ENCODE peak calls at places on chromosomes 12 and 14, in six cellular contexts. W, H, Q, P, V and K are unnamed samples.

GRCh38 chr14:37985826-37986470 is 221.8 kb upstream of the SSTR1 start:
- DNase-seq in H (peak), Q (peak), V (peak), P (peak), W (no peak), K (peak)

GRCh38 chr12:114500775-114501473 is 95.0 kb upstream of the TBX5 start:
- DNase-seq in Q (no peak), W (no peak), H (no peak), P (no peak), V (no peak), K (no peak)

GRCh38 chr14:83463500-83464098 is 1929.9 kb upstream of the SEL1L start:
- DNase-seq in V (peak), H (peak), Q (no peak), P (peak), W (peak), K (peak)

GRCh38 chr12:114611145-114612018 is 72.6 kb downstream of the TBX3 start:
- DNase-seq in H (no peak), P (no peak), V (no peak), Q (no peak), W (no peak), K (no peak)

GRCh38 chr12:25976289-25976688 is 17.8 kb downstream of the RASSF8 start:
- DNase-seq in W (no peak), H (no peak), Q (no peak), V (no peak), P (no peak), K (no peak)

GRCh38 chr12:77754086-77754485 is 76.6 kb upstream of the NAV3 start:
- DNase-seq in Q (no peak), V (no peak), P (no peak), H (no peak), W (no peak), K (no peak)

GRCh38 chr14:99199854-99200653 is 71.9 kb downstream of the BCL11B start:
- DNase-seq in W (no peak), P (no peak), V (no peak), Q (no peak), H (no peak), K (no peak)

GRCh38 chr12:124588689-124589318 is 21.4 kb upstream of the NCOR2 start:
- DNase-seq in W (no peak), H (peak), P (peak), Q (no peak), V (no peak), K (no peak)

GRCh38 chr14:96614528-96614927 is 112.3 kb downstream of the PAPOLA start:
- DNase-seq in W (no peak), V (peak), H (no peak), P (no peak), Q (no peak), K (no peak)

GRCh38 chr12:40647651-40648050 is 44.6 kb upstream of the CNTN1 start:
- DNase-seq in H (no peak), V (no peak), W (no peak), Q (peak), P (no peak), K (no peak)

GRCh38 chr12:45148619-45149018 is 67.3 kb upstream of the ANO6 start:
- DNase-seq in W (no peak), H (no peak), P (no peak), Q (no peak), V (no peak), K (no peak)

GRCh38 chr14:60051690-60052324 is 39.9 kb upstream of the PCNX4 start:
- DNase-seq in H (no peak), Q (no peak), V (no peak), W (no peak), P (no peak), K (peak)

GRCh38 chr12:52439420-52439819 is 5.2 kb upstream of the KRT75 start:
- DNase-seq in W (no peak), H (no peak), P (no peak), V (no peak), Q (no peak), K (no peak)

GRCh38 chr12:3275171-3276041 is 198.2 kb downstream of the TSPAN9 start:
- DNase-seq in V (peak), Q (peak), W (peak), H (peak), P (peak), K (no peak)

GRCh38 chr12:24118675-24119074 is 169.2 kb upstream of the SOX5 start:
- DNase-seq in V (no peak), Q (no peak), P (no peak), W (no peak), H (no peak), K (no peak)

GRCh38 chr14:96741151-96741977 is 55.8 kb upstream of the VRK1 start:
- DNase-seq in P (peak), H (peak), Q (no peak), V (peak), W (peak), K (no peak)

DNA sequence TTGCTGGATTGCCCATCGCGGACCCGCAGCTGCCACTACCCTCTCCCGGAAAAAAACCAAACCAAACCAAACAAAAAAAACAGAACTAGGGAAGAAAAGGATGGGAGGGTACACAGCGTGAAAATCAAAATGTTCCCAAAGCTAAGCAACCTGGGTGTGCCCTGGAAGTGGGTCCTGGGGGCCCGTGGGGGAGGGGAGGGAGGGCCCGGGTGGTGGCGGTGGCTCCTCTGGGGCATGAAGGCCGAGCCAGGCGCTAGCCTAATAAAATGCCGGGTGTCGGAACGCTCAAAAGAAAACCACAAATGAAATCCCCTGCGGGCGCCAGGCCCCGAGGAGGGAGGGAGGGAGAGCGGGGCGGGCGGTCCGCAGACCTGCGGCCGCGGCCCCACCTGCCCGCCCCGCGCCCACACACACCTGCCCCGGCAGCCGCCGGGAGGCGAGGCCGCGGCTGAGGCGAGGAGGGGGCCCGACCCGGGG is 772 bp downstream of the HECTD4 start:
- DNase-seq in Q (no peak), H (peak), P (peak), V (no peak), W (no peak), K (no peak)
- H3K9ac ChIP-seq in Q (peak), H (peak), P (peak), V (peak), W (peak), K (peak)

GRCh38 chr14:52094871-52095270 is 26.0 kb upstream of the NID2 start:
- DNase-seq in Q (no peak), V (no peak), H (no peak), W (no peak), P (no peak), K (peak)
- TF ChIP-seq POLR2AphosphoS5 in Q (no peak), V (no peak), H (no peak), W (no peak), P (no peak), K (no peak)

GRCh38 chr14:34965365-34965764 is 17.4 kb upstream of the SRP54 start:
- DNase-seq in W (no peak), V (no peak), H (no peak), P (no peak), Q (no peak), K (no peak)

GRCh38 chr14:34970665-34971064 is 12.1 kb upstream of the SRP54 start:
- DNase-seq in P (no peak), V (no peak), H (no peak), Q (no peak), W (no peak), K (no peak)

GRCh38 chr14:34966413-34966812 is 16.4 kb upstream of the SRP54 start:
- DNase-seq in V (no peak), P (no peak), H (peak), W (peak), Q (no peak), K (no peak)

GRCh38 chr14:34971381-34971780 is 11.4 kb upstream of the SRP54 start:
- DNase-seq in H (no peak), Q (no peak), W (no peak), P (peak), V (no peak), K (no peak)

DNA sequence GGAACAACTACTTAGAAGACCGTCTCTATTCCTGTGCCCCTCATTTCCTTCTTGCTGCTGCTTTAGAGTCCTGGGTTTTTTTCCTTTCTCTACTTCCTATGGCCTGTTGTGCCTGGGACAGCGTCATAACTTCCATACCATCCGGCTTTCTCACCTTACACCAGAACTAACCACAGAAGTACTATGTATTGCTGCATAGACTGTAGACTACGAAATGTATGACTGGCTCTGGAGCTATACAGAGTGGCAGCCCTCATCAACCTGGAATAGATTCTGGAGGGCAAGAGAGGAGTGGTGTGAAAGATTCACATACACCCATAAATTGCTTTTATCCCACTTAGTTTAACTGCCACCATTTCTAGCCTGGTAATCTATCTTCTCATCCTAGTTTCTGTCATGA is 16.9 kb upstream of the SRP54 start:
- DNase-seq in V (no peak), W (no peak), P (no peak), H (no peak), Q (no peak), K (no peak)
- H3K9ac ChIP-seq in V (no peak), W (no peak), P (no peak), H (no peak), Q (no peak), K (no peak)

DNA sequence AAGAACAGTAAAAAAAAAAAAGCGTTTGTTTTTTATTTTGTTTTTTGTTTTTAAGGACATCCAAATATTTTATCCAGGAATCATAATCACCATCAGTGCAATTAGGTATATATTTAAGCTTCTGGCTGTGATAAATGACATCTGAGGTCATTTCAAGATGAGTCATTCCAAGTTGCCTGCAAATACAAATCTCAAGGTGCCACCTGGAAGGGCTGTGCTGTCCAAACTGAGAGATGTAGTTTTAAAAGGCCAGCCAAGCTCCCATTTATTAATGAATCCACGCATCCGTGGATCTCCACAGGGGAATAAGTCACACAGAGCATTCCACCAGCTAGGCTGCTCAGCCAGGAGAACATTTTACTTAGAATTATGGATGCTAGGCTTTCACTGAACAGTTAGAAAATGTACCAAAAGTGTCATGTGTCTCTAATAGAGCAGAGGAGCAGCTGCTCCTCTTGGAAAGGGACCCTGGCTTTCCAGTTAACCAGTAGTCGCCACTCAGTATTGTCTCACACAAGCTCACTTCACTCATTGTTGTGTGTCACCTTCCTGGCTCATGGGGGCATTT is 1151.4 kb upstream of the TMEM132C start:
- DNase-seq in P (no peak), H (peak), V (no peak), Q (no peak), W (no peak), K (no peak)
- TF ChIP-seq POLR2AphosphoS5 in P (no peak), H (no peak), V (no peak), Q (no peak), W (no peak), K (no peak)

DNA sequence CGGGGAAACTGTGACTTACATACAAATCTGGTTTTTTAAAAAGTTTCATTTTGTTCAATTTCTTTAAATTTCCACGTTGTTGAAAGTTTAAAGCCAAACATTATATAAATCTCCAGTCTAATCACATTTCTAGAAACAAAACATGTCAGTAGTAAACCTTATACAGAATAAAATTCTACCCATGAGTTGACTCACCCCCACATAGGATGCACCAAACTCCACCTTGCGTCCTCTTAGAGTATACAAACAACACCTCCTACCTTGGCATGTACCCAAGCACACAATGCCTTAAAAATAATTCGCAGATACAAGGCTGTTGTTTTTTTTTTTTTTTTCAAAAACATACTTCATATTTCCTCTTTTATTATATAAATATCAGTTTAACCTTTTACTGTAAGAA is 3.4 kb downstream of the FBXL14 start:
- DNase-seq in H (peak), Q (no peak), W (no peak), P (peak), V (no peak), K (no peak)
- H3K9ac ChIP-seq in H (no peak), Q (no peak), W (no peak), P (no peak), V (peak), K (no peak)

DNA sequence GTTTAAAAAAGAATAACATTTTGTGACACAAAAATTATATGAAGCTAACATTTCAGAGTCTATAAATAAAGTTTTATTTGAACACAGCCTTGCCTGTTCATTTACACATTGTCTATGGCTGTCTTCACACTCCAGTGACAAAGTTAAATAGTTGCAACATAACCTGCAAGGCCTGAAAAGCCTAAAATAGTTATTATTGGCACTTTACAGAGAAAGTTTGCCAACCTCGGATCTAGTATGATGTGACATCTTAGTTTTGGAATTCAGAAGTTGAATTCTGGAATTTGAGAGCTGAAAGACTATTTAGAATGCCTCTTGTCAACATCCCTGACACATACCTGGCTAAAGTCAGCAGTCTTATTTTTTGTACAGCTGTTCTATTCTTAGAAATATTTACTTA is 68.3 kb downstream of the DYRK2 start:
- DNase-seq in V (no peak), H (no peak), Q (no peak), P (no peak), W (no peak), K (no peak)
- TF ChIP-seq POLR2AphosphoS5 in V (peak), H (no peak), Q (no peak), P (no peak), W (no peak), K (no peak)

GRCh38 chr12:116142936-116143882 is 134.3 kb downstream of the MED13L start:
- DNase-seq in H (no peak), V (no peak), W (no peak), Q (no peak), P (peak), K (peak)
- H3K9ac ChIP-seq in H (no peak), V (peak), W (no peak), Q (no peak), P (peak), K (no peak)